ENCODE peak calls at places on chromosomes 1 and 21, in four cellular contexts. H is GM12891, O is K562, R is GM12878. D is an unnamed sample.

GRCh38 chr1:55050283-55050682 is 10.9 kb downstream of the PCSK9 start:
- DNase-seq in H (no peak), O (no peak), R (no peak), D (no peak)

GRCh38 chr1:92186081-92186480 is 31.6 kb upstream of the C1orf146 start:
- DNase-seq in H (no peak), O (no peak), R (no peak), D (no peak)

GRCh38 chr1:29474274-29474824 is 238.0 kb downstream of the PTPRU start:
- DNase-seq in H (no peak), O (no peak), R (no peak), D (no peak)

GRCh38 chr1:221724931-221725605 is 16.8 kb downstream of the DUSP10 start:
- DNase-seq in H (no peak), O (no peak), R (no peak), D (peak; percentile 61)

GRCh38 chr1:239308701-239309333 is 77.6 kb upstream of the CHRM3 start:
- DNase-seq in H (peak; percentile 0), O (no peak), R (no peak), D (peak; percentile 34)

GRCh38 chr1:220084460-220084859 is 5.1 kb downstream of the BPNT1 start:
- DNase-seq in H (no peak), O (no peak), R (no peak), D (no peak)

GRCh38 chr1:109248797-109249629 is at the start of gene CELSR2:
- DNase-seq in H (peak; percentile 93), O (peak; percentile 93), R (no peak), D (peak; percentile 25)

GRCh38 chr1:52707927-52708655 is 9.9 kb upstream of the COA7 start:
- DNase-seq in H (no peak), O (no peak), R (no peak), D (peak; percentile 69)

GRCh38 chr1:110899458-110899843 is 26.5 kb downstream of the CD53 start:
- DNase-seq in H (no peak), O (no peak), R (no peak), D (no peak)

GRCh38 chr1:184387069-184387870 is 441 bp downstream of the C1orf21 start:
- DNase-seq in H (peak; percentile 22), O (peak; percentile 29), R (no peak), D (no peak)

GRCh38 chr21:44899768-44900558 is 20.7 kb downstream of the ITGB2 start:
- DNase-seq in H (no peak), O (no peak), R (no peak), D (no peak)

GRCh38 chr21:32336711-32337110 is 38.1 kb downstream of the MRAP start:
- DNase-seq in H (no peak), O (no peak), R (no peak), D (no peak)

GRCh38 chr1:51568231-51568935 is 48.5 kb upstream of the OSBPL9 start:
- DNase-seq in H (no peak), O (no peak), R (no peak), D (no peak)

GRCh38 chr1:230707732-230708630 is 5.9 kb downstream of the AGT start:
- DNase-seq in H (no peak), O (no peak), R (no peak), D (no peak)

GRCh38 chr1:45953934-45954333 is 150.5 kb downstream of the MAST2 start:
- DNase-seq in H (no peak), O (no peak), R (no peak), D (no peak)

GRCh38 chr1:230594374-230594773 is 47.9 kb upstream of the COG2 start:
- DNase-seq in H (no peak), O (no peak), R (no peak), D (no peak)

GRCh38 chr1:85554630-85555327 is 25.8 kb upstream of the CCN1 start:
- DNase-seq in H (no peak), O (no peak), R (no peak), D (no peak)

GRCh38 chr1:81231729-81232038 is 569.0 kb upstream of the ADGRL2 start:
- DNase-seq in H (no peak), O (no peak), R (no peak), D (no peak)

GRCh38 chr21:36841866-36842265 is 124.6 kb downstream of the HLCS start:
- DNase-seq in H (no peak), O (no peak), R (no peak), D (no peak)

GRCh38 chr1:3359346-3360157 is 94.9 kb upstream of the ARHGEF16 start:
- DNase-seq in H (no peak), O (no peak), R (no peak), D (no peak)

GRCh38 chr1:205442051-205442721 is 13.7 kb downstream of the BLACAT1 start:
- DNase-seq in H (no peak), O (no peak), R (no peak), D (no peak)

GRCh38 chr1:40389871-40390560 is 16.5 kb downstream of the SMAP2 start:
- DNase-seq in H (no peak), O (no peak), R (no peak), D (no peak)

GRCh38 chr1:34653110-34653509 is 101.7 kb upstream of the GJB5 start:
- DNase-seq in H (no peak), O (no peak), R (no peak), D (no peak)

GRCh38 chr1:105736349-105736748 is 1320.1 kb upstream of the PRMT6 start:
- DNase-seq in H (no peak), O (no peak), R (no peak), D (no peak)

GRCh38 chr1:226629210-226629895 is 80.8 kb downstream of the STUM start:
- DNase-seq in H (no peak), O (no peak), R (no peak), D (no peak)
- TF ChIP-seq SPI1 in H (no peak), O (no peak), R (no peak), D (no peak)

GRCh38 chr1:12174789-12175455 is 8.1 kb downstream of the TNFRSF1B start:
- DNase-seq in H (no peak), O (peak; percentile 80), R (no peak), D (no peak)
- TF ChIP-seq SPI1 in H (no peak), O (peak; percentile 61), R (no peak), D (no peak)

DNA sequence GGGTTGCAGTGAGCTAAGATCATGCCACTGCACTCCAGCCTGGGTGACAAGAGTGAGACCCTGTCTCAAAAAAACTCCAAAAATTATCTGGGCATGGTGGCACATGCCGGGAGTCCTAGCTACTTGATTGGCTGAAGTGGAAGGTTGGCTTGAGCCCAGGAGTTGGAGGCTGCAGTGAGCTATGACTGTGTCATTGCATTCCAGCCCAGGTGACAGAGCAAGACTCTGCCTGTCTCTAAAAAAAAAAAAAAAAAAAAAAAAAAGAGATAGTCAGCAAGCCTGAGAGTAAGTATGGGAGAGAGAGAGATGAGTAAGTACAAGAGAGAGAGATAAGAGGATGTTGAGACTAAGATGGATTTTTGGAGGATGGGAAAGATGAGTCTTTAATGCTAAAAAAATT is 180.8 kb upstream of the CACYBP start:
- DNase-seq in H (no peak), O (no peak), R (no peak), D (no peak)
- TF ChIP-seq SPI1 in H (no peak), O (no peak), R (no peak), D (no peak)

DNA sequence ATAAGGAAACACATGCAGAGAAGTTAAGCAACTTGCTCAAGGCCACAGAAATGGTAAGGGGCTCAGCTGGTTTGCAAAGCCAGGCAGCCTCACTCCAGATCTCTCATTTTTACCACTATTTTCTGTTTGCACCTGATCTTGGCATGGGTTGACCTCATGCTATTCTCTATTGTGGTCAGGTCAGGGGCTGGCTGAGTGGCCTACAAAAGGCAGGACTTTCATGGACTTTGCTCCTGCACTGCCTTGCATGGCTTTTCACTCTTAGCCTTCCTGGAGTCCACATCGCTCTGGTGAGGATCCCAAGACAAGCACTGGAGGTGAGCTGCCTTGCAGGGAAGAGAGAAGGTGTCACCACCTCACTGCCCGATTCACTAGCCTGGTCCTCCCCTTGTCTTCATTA is 56.8 kb upstream of the CSF3R start:
- DNase-seq in H (no peak), O (no peak), R (no peak), D (no peak)
- TF ChIP-seq SPI1 in H (no peak), O (no peak), R (no peak), D (no peak)

GRCh38 chr21:27776925-27777553 is 810.2 kb upstream of the ADAMTS5 start:
- DNase-seq in H (no peak), O (no peak), R (no peak), D (no peak)
- TF ChIP-seq SPI1 in H (no peak), O (no peak), R (no peak), D (no peak)

GRCh38 chr1:94044290-94044790 is 76.6 kb downstream of the ABCA4 start:
- DNase-seq in H (no peak), O (no peak), R (no peak), D (peak; percentile 20)

GRCh38 chr1:94043738-94044289 is 77.1 kb downstream of the ABCA4 start:
- DNase-seq in H (no peak), O (no peak), R (no peak), D (no peak)

GRCh38 chr1:94047914-94048313 is 73.0 kb downstream of the ABCA4 start:
- DNase-seq in H (no peak), O (no peak), R (no peak), D (no peak)

GRCh38 chr1:94044891-94045290 is 76.1 kb downstream of the ABCA4 start:
- DNase-seq in H (no peak), O (no peak), R (no peak), D (no peak)

DNA sequence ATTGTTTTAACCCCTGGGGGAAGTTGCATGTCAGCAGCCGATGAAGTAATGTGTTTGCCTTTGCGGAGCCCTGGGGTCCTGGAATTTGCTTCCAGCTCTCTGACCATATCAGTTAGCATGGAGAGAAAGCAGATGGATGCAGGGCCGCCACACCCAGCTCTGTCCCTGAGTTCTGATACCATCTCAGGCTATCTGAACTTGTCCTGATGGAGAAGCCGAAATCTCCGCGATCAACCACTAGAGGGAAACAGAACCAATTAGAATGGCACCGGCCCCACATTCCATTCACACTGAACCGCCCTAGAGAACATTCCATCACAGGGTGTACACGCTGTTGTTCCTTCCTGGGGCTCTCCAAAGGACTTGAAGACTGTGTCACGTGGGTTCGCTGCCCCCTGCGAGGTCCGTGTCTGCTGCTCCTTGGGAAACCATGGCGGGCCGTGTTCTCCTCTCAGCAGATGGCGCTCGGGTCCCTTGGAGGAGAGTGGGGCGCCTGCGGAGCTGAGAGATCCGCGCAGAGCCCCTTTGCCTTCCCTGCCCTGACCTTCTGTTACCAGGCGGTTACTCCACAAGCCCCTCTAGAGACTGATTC is 75.4 kb downstream of the ABCA4 start:
- DNase-seq in H (peak; percentile 30), O (peak; percentile 56), R (no peak), D (peak; percentile 54)
- TF ChIP-seq SPI1 in H (no peak), O (no peak), R (no peak), D (no peak)

GRCh38 chr1:66371233-66372005 is 162.5 kb upstream of the SGIP1 start:
- DNase-seq in H (no peak), O (no peak), R (no peak), D (no peak)
- TF ChIP-seq SPI1 in H (no peak), O (no peak), R (no peak), D (no peak)

GRCh38 chr1:211549092-211549749 is 29.7 kb downstream of the SLC30A1 start:
- DNase-seq in H (no peak), O (no peak), R (no peak), D (no peak)
- TF ChIP-seq SPI1 in H (no peak), O (no peak), R (no peak), D (no peak)

D was measured in HL-60.